ENCODE peak calls at places on chromosomes 1 and 21, in eight cellular contexts. C is cardiac fibroblast; K is COR-L47; T is RPMI8226; S is brain microvascular endothelial cell; D is activated CD4-positive, CD25-positive, alpha-beta regulatory T cell; F is stimulated activated CD4-positive, alpha-beta T cell treated with anti-CD3 and anti-CD28 coated beads, Interleukin-1b, Interleukin-23, amount 100 ng/mL, for 1 hour; V is non-pigmented ciliary epithelial cell. M is an unnamed sample.

GRCh38 chr1:183735069-183735860 is 69.7 kb upstream of the RGL1 start:
- DNase-seq in K (no peak), T (no peak), D (no peak), V (no peak), C (no peak), S (no peak), F (no peak), M (no peak)

GRCh38 chr1:241642593-241642944 is 2.4 kb upstream of the CHML start:
- DNase-seq in K (no peak), S (no peak), T (no peak), C (no peak), V (no peak), D (no peak), F (no peak), M (no peak)

GRCh38 chr1:6334261-6334993 is 59.1 kb downstream of the ACOT7 start:
- DNase-seq in F (no peak), D (no peak), S (no peak), C (no peak), T (no peak), K (no peak), V (no peak), M (no peak)

GRCh38 chr1:86517336-86517735 is 29.5 kb upstream of the CLCA4 start:
- DNase-seq in V (no peak), F (no peak), C (no peak), K (no peak), D (no peak), S (no peak), T (no peak), M (no peak)

GRCh38 chr1:22376976-22377375 is 74.7 kb upstream of the ZBTB40 start:
- DNase-seq in S (no peak), D (no peak), C (no peak), T (no peak), V (no peak), K (no peak), F (no peak), M (no peak)

GRCh38 chr1:67682659-67683197 is 2.3 kb upstream of the GADD45A start:
- DNase-seq in D (no peak), F (no peak), V (peak), T (no peak), C (peak), S (peak), K (no peak), M (peak)

GRCh38 chr1:98221926-98222325 is 301.1 kb upstream of the DPYD start:
- DNase-seq in T (no peak), C (peak), F (no peak), K (peak), V (no peak), S (peak), D (no peak), M (no peak)

GRCh38 chr1:76040327-76040868 is 34.1 kb upstream of the ST6GALNAC3 start:
- DNase-seq in T (no peak), S (no peak), C (no peak), D (no peak), K (no peak), V (no peak), F (no peak), M (no peak)

GRCh38 chr1:6447818-6448748 is 17.9 kb downstream of the TNFRSF25 start:
- DNase-seq in K (peak), F (no peak), D (no peak), S (no peak), C (no peak), T (peak), V (no peak), M (no peak)

GRCh38 chr1:235835226-235835625 is 31.5 kb downstream of the LYST start:
- DNase-seq in K (no peak), T (peak), D (no peak), S (no peak), V (no peak), C (peak), F (no peak), M (no peak)

GRCh38 chr1:15992187-15992553 is 11.9 kb upstream of the SRARP start:
- DNase-seq in F (no peak), S (no peak), K (no peak), T (no peak), C (no peak), V (no peak), D (no peak), M (no peak)

GRCh38 chr1:33257388-33257758 is 1.1 kb downstream of the ZNF362 start:
- DNase-seq in K (no peak), F (no peak), D (no peak), V (no peak), T (no peak), C (no peak), S (no peak), M (no peak)

GRCh38 chr1:37323486-37324377 is 150.6 kb upstream of the ZC3H12A start:
- DNase-seq in D (no peak), F (no peak), K (no peak), V (peak), T (peak), C (peak), S (peak), M (no peak)

GRCh38 chr1:3215198-3216045 is 146.4 kb downstream of the PRDM16 start:
- DNase-seq in K (no peak), T (no peak), S (no peak), F (no peak), V (no peak), C (no peak), D (no peak), M (no peak)

GRCh38 chr1:36322085-36322785 is 1.2 kb downstream of the EVA1B start:
- DNase-seq in V (no peak), K (no peak), S (no peak), T (no peak), C (peak), D (no peak), F (no peak), M (no peak)

GRCh38 chr1:41343790-41344679 is 17.2 kb upstream of the FOXO6 start:
- DNase-seq in T (peak), S (no peak), D (no peak), V (no peak), F (no peak), K (no peak), C (no peak), M (no peak)

GRCh38 chr1:154956557-154956956 is 658 bp upstream of the PBXIP1 start:
- DNase-seq in D (no peak), V (no peak), K (no peak), T (no peak), C (no peak), S (no peak), F (no peak), M (no peak)

GRCh38 chr1:74652711-74653131 is 20.9 kb downstream of the ERICH3 start:
- DNase-seq in C (peak), S (peak), F (no peak), V (peak), K (no peak), D (no peak), T (no peak), M (no peak)

GRCh38 chr1:97647776-97648175 is 273.1 kb downstream of the DPYD start:
- DNase-seq in K (no peak), C (peak), T (no peak), S (no peak), D (no peak), F (no peak), V (no peak), M (no peak)

GRCh38 chr1:211258310-211258755 is 833 bp upstream of the RCOR3 start:
- DNase-seq in K (peak), V (no peak), D (peak), F (no peak), S (peak), T (peak), C (peak), M (no peak)

GRCh38 chr1:205630241-205630640 is 1.6 kb downstream of the ELK4 start:
- DNase-seq in S (peak), C (peak), F (no peak), D (no peak), K (no peak), T (peak), V (no peak), M (no peak)

GRCh38 chr1:155063550-155064108 is at the start of gene EFNA4:
- DNase-seq in F (peak), V (peak), T (peak), C (peak), D (peak), S (peak), K (peak), M (no peak)

GRCh38 chr1:1435094-1435903 is at the start of gene VWA1:
- DNase-seq in V (no peak), D (no peak), T (peak), F (peak), K (no peak), C (peak), S (no peak), M (no peak)

GRCh38 chr1:241640149-241640866 is at the start of the genes CHML and OPN3:
- DNase-seq in T (peak), F (peak), C (peak), V (no peak), D (peak), K (peak), S (peak), M (no peak)

GRCh38 chr1:6113116-6113515 is 67.0 kb downstream of the CHD5 start:
- DNase-seq in V (no peak), C (no peak), K (no peak), F (no peak), T (no peak), S (no peak), D (no peak), M (no peak)

GRCh38 chr1:88579598-88579997 is 104.5 kb upstream of the PKN2 start:
- DNase-seq in K (no peak), D (no peak), F (no peak), S (no peak), T (no peak), V (no peak), C (no peak), M (no peak)

GRCh38 chr21:36730291-36731281 is 31.7 kb downstream of the SIM2 start:
- DNase-seq in K (no peak), C (no peak), F (no peak), T (no peak), S (no peak), V (no peak), D (no peak), M (no peak)

GRCh38 chr1:103180660-103181059 is 72.3 kb upstream of the COL11A1 start:
- DNase-seq in D (no peak), V (peak), F (no peak), T (no peak), K (no peak), C (peak), S (peak), M (no peak)

GRCh38 chr1:92244376-92244775 is 26.7 kb downstream of the C1orf146 start:
- DNase-seq in C (peak), D (no peak), F (no peak), K (no peak), V (no peak), T (no peak), S (no peak), M (no peak)

GRCh38 chr1:62144238-62144831 is 50.3 kb upstream of the L1TD1 start:
- DNase-seq in T (peak), C (peak), D (no peak), F (peak), S (peak), K (peak), V (no peak), M (no peak)

GRCh38 chr21:15804247-15804985 is 74.6 kb downstream of the USP25 start:
- DNase-seq in V (no peak), S (no peak), K (no peak), C (no peak), D (no peak), F (no peak), T (no peak), M (no peak)

GRCh38 chr1:67607699-67608098 is 77.3 kb upstream of the GADD45A start:
- DNase-seq in C (no peak), V (no peak), F (no peak), S (no peak), K (no peak), D (no peak), T (no peak), M (no peak)

GRCh38 chr1:206733012-206733411 is 37.6 kb upstream of the IL19 start:
- DNase-seq in T (no peak), D (no peak), K (no peak), S (no peak), V (no peak), F (no peak), C (no peak), M (no peak)

GRCh38 chr1:62841587-62842169 is 57.7 kb downstream of the ATG4C start:
- DNase-seq in K (peak), S (peak), T (peak), F (no peak), D (no peak), C (peak), V (peak), M (peak)

GRCh38 chr1:50750021-50750619 is 209.9 kb downstream of the FAF1 start:
- DNase-seq in V (no peak), K (no peak), S (peak), T (no peak), C (peak), F (no peak), D (no peak), M (no peak)

GRCh38 chr1:45594412-45594811 is 10.6 kb downstream of the NASP start:
- DNase-seq in C (no peak), D (no peak), T (no peak), S (no peak), V (no peak), F (no peak), K (no peak), M (no peak)

GRCh38 chr1:41492341-41492848 is 7.9 kb upstream of the EDN2 start:
- DNase-seq in S (no peak), F (no peak), C (no peak), T (peak), D (no peak), V (no peak), K (no peak), M (no peak)

M was measured in AG04449.